ENCODE peak calls at places on chromosomes 4 and X, in six cellular contexts. One of them, this sample, is unnamed.

GRCh38 chrX:30196322-30196721 is 19.0 kb upstream of the MAGEB2 start:
- DNase-seq in cardiac muscle cell: peak; percentile 6
- DNase-seq in MM.1S: peak; percentile 17
- DNase-seq in neural progenitor cell: peak; percentile 13
- DNase-seq in pancreas: no peak
- DNase-seq in H9: no peak
- DNase-seq in this sample: no peak

GRCh38 chr4:125316391-125316780 is 1.6 kb downstream of the FAT4 start:
- DNase-seq in neural progenitor cell: peak; percentile 44
- DNase-seq in pancreas: no peak
- DNase-seq in cardiac muscle cell: peak; percentile 41
- DNase-seq in H9: peak; percentile 56
- DNase-seq in MM.1S: no peak
- DNase-seq in this sample: no peak

GRCh38 chr4:17515724-17516407 is 901 bp downstream of the CLRN2 start:
- DNase-seq in neural progenitor cell: no peak
- DNase-seq in pancreas: no peak
- DNase-seq in MM.1S: no peak
- DNase-seq in cardiac muscle cell: no peak
- DNase-seq in H9: no peak
- DNase-seq in this sample: no peak

GRCh38 chrX:65598559-65599147 is 64.1 kb upstream of the LAS1L start:
- DNase-seq in pancreas: no peak
- DNase-seq in neural progenitor cell: no peak
- DNase-seq in MM.1S: no peak
- DNase-seq in H9: no peak
- DNase-seq in cardiac muscle cell: no peak
- DNase-seq in this sample: no peak

GRCh38 chr4:34644716-34645115 is 1599.6 kb downstream of the ARAP2 start:
- DNase-seq in pancreas: no peak
- DNase-seq in MM.1S: no peak
- DNase-seq in neural progenitor cell: no peak
- DNase-seq in H9: no peak
- DNase-seq in cardiac muscle cell: no peak
- DNase-seq in this sample: no peak

GRCh38 chr4:109067509-109068205 is 234.8 kb downstream of the COL25A1 start:
- DNase-seq in MM.1S: no peak
- DNase-seq in pancreas: no peak
- DNase-seq in neural progenitor cell: no peak
- DNase-seq in H9: no peak
- DNase-seq in cardiac muscle cell: peak; percentile 68
- DNase-seq in this sample: peak; percentile 53

GRCh38 chr4:126899382-126899801 is 733.4 kb upstream of the INTU start:
- DNase-seq in H9: no peak
- DNase-seq in neural progenitor cell: no peak
- DNase-seq in MM.1S: no peak
- DNase-seq in cardiac muscle cell: peak; percentile 64
- DNase-seq in pancreas: no peak
- DNase-seq in this sample: peak; percentile 94

GRCh38 chr4:111991797-111992196 is 153.5 kb upstream of the FAM241A start:
- DNase-seq in H9: no peak
- DNase-seq in pancreas: no peak
- DNase-seq in cardiac muscle cell: peak; percentile 30
- DNase-seq in neural progenitor cell: no peak
- DNase-seq in MM.1S: no peak
- DNase-seq in this sample: peak; percentile 42

GRCh38 chrX:30170900-30171299 is 44.5 kb upstream of the MAGEB2 start:
- DNase-seq in cardiac muscle cell: no peak
- DNase-seq in H9: no peak
- DNase-seq in pancreas: no peak
- DNase-seq in neural progenitor cell: no peak
- DNase-seq in MM.1S: no peak
- DNase-seq in this sample: no peak

GRCh38 chr4:52019941-52020657 is at the start of gene LRRC66:
- DNase-seq in H9: no peak
- DNase-seq in MM.1S: no peak
- DNase-seq in cardiac muscle cell: no peak
- DNase-seq in neural progenitor cell: no peak
- DNase-seq in pancreas: no peak
- DNase-seq in this sample: no peak

GRCh38 chrX:26581086-26581485 is 365.1 kb downstream of the MAGEB5 start:
- DNase-seq in pancreas: no peak
- DNase-seq in cardiac muscle cell: peak; percentile 2
- DNase-seq in MM.1S: no peak
- DNase-seq in neural progenitor cell: no peak
- DNase-seq in H9: no peak
- DNase-seq in this sample: no peak

GRCh38 chrX:97858592-97858991 is 974.9 kb downstream of the RPA4 start:
- DNase-seq in H9: no peak
- DNase-seq in pancreas: no peak
- DNase-seq in neural progenitor cell: no peak
- DNase-seq in cardiac muscle cell: no peak
- DNase-seq in MM.1S: no peak
- DNase-seq in this sample: peak; percentile 27

GRCh38 chr4:174340714-174341113 is 57.0 kb downstream of the CEP44 start:
- DNase-seq in cardiac muscle cell: no peak
- DNase-seq in MM.1S: no peak
- DNase-seq in H9: no peak
- DNase-seq in neural progenitor cell: no peak
- DNase-seq in pancreas: no peak
- DNase-seq in this sample: no peak

GRCh38 chr4:111228874-111229273 is 606.0 kb upstream of the PITX2 start:
- DNase-seq in MM.1S: no peak
- DNase-seq in H9: no peak
- DNase-seq in pancreas: no peak
- DNase-seq in cardiac muscle cell: no peak
- DNase-seq in neural progenitor cell: no peak
- DNase-seq in this sample: peak; percentile 57

GRCh38 chr4:158411180-158411721 is 110.4 kb upstream of the RXFP1 start:
- DNase-seq in pancreas: no peak
- DNase-seq in neural progenitor cell: no peak
- DNase-seq in cardiac muscle cell: peak; percentile 10
- DNase-seq in MM.1S: no peak
- DNase-seq in H9: no peak
- DNase-seq in this sample: no peak

GRCh38 chrX:153933751-153934472 is 925 bp downstream of the NAA10 start:
- DNase-seq in neural progenitor cell: no peak
- DNase-seq in H9: no peak
- DNase-seq in pancreas: no peak
- DNase-seq in MM.1S: no peak
- DNase-seq in cardiac muscle cell: peak; percentile 32
- DNase-seq in this sample: peak; percentile 41

GRCh38 chrX:97332963-97333362 is 449.3 kb downstream of the RPA4 start:
- DNase-seq in neural progenitor cell: no peak
- DNase-seq in H9: no peak
- DNase-seq in pancreas: no peak
- DNase-seq in cardiac muscle cell: peak; percentile 18
- DNase-seq in MM.1S: no peak
- DNase-seq in this sample: peak; percentile 8

GRCh38 chrX:108312011-108312410 is 126.2 kb downstream of the COL4A6 start:
- DNase-seq in MM.1S: no peak
- DNase-seq in cardiac muscle cell: no peak
- DNase-seq in H9: no peak
- DNase-seq in neural progenitor cell: no peak
- DNase-seq in pancreas: no peak
- DNase-seq in this sample: peak; percentile 42

GRCh38 chrX:24395775-24396174 is 35.3 kb downstream of the SUPT20HL1 start:
- DNase-seq in pancreas: no peak
- DNase-seq in cardiac muscle cell: peak; percentile 82
- DNase-seq in MM.1S: peak; percentile 57
- DNase-seq in H9: peak; percentile 62
- DNase-seq in neural progenitor cell: peak; percentile 78
- DNase-seq in this sample: peak; percentile 62

GRCh38 chrX:115054876-115055275 is 37.5 kb upstream of the IL13RA2 start:
- DNase-seq in pancreas: no peak
- DNase-seq in cardiac muscle cell: no peak
- DNase-seq in neural progenitor cell: no peak
- DNase-seq in H9: no peak
- DNase-seq in MM.1S: no peak
- DNase-seq in this sample: no peak

GRCh38 chrX:134658002-134658401 is 269 bp downstream of the PLAC1 start:
- DNase-seq in neural progenitor cell: no peak
- DNase-seq in pancreas: no peak
- DNase-seq in cardiac muscle cell: no peak
- DNase-seq in MM.1S: no peak
- DNase-seq in H9: no peak
- DNase-seq in this sample: no peak

GRCh38 chrX:16892504-16893362 is 22.6 kb upstream of the RBBP7 start:
- DNase-seq in MM.1S: peak; percentile 70
- DNase-seq in H9: peak; percentile 92
- DNase-seq in pancreas: no peak
- DNase-seq in cardiac muscle cell: peak; percentile 85
- DNase-seq in neural progenitor cell: peak; percentile 94
- DNase-seq in this sample: peak; percentile 65

GRCh38 chr4:40622913-40623312 is 6.8 kb downstream of the RBM47 start:
- DNase-seq in H9: no peak
- DNase-seq in cardiac muscle cell: no peak
- DNase-seq in pancreas: no peak
- DNase-seq in MM.1S: no peak
- DNase-seq in neural progenitor cell: no peak
- DNase-seq in this sample: no peak

GRCh38 chrX:54479471-54480122 is 16.4 kb downstream of the FGD1 start:
- DNase-seq in MM.1S: no peak
- DNase-seq in H9: peak; percentile 68
- DNase-seq in cardiac muscle cell: peak; percentile 28
- DNase-seq in neural progenitor cell: peak; percentile 50
- DNase-seq in pancreas: no peak
- DNase-seq in this sample: no peak

GRCh38 chr4:42339935-42340406 is 57.3 kb upstream of the SHISA3 start:
- DNase-seq in cardiac muscle cell: peak; percentile 92
- DNase-seq in pancreas: no peak
- DNase-seq in neural progenitor cell: peak; percentile 51
- DNase-seq in H9: no peak
- DNase-seq in MM.1S: no peak
- DNase-seq in this sample: peak; percentile 12

GRCh38 chrX:19382500-19383145 is 38.9 kb downstream of the PDHA1 start:
- DNase-seq in pancreas: no peak
- DNase-seq in H9: peak; percentile 76
- DNase-seq in cardiac muscle cell: peak; percentile 50
- DNase-seq in neural progenitor cell: peak; percentile 74
- DNase-seq in MM.1S: peak; percentile 55
- DNase-seq in this sample: no peak

GRCh38 chr4:39044364-39044946 is 12.2 kb upstream of the TMEM156 start:
- DNase-seq in MM.1S: peak; percentile 94
- DNase-seq in neural progenitor cell: peak; percentile 98
- DNase-seq in pancreas: peak; percentile 93
- DNase-seq in cardiac muscle cell: peak; percentile 95
- DNase-seq in H9: peak; percentile 94
- DNase-seq in this sample: peak; percentile 70

GRCh38 chrX:44669626-44670025 is 127.0 kb upstream of the FUNDC1 start:
- DNase-seq in H9: no peak
- DNase-seq in pancreas: no peak
- DNase-seq in MM.1S: no peak
- DNase-seq in neural progenitor cell: no peak
- DNase-seq in cardiac muscle cell: no peak
- DNase-seq in this sample: no peak

DNA sequence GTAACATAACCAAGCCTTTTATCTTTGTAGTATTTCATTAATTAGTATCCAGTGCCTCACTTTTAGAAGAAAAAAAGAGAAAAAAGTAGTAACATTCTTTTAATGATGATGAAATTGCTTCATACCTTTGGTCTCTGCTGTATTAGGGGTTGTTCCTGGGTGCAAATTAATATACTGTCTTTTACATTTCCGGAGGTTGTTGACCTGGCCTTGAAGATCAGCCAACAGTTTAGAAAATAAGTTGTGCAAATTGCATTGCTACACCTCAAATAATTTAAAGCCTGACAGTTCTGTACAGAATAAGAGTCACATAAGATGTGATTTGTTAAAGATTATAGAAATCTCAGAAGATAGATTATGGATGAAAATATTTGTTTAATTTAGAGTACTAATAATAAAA is 3.8 kb downstream of the NFKB1 start:
- DNase-seq in MM.1S: no peak
- DNase-seq in H9: no peak
- DNase-seq in pancreas: no peak
- DNase-seq in neural progenitor cell: no peak
- DNase-seq in cardiac muscle cell: no peak
- DNase-seq in this sample: no peak
- H3K4me1 ChIP-seq in MM.1S: peaks cover 14% of the 10 kb centered on the region
- H3K4me1 ChIP-seq in H9: no peaks in the 10 kb centered on the region
- H3K4me1 ChIP-seq in pancreas: peaks cover 10% of the 10 kb centered on the region
- H3K4me1 ChIP-seq in neural progenitor cell: peaks cover 6% of the 10 kb centered on the region
- H3K4me1 ChIP-seq in cardiac muscle cell: peaks cover 20% of the 10 kb centered on the region
- H3K4me1 ChIP-seq in this sample: peaks cover 9% of the 10 kb centered on the region

GRCh38 chr4:184356366-184356765 is 118.0 kb downstream of the IRF2 start:
- DNase-seq in H9: peak; percentile 8
- DNase-seq in cardiac muscle cell: no peak
- DNase-seq in neural progenitor cell: no peak
- DNase-seq in MM.1S: no peak
- DNase-seq in pancreas: no peak
- DNase-seq in this sample: no peak
- H3K4me1 ChIP-seq in H9: no peaks in the 10 kb centered on the region
- H3K4me1 ChIP-seq in cardiac muscle cell: no peaks in the 10 kb centered on the region
- H3K4me1 ChIP-seq in neural progenitor cell: no peaks in the 10 kb centered on the region
- H3K4me1 ChIP-seq in MM.1S: peaks cover 12% of the 10 kb centered on the region
- H3K4me1 ChIP-seq in pancreas: no peaks in the 10 kb centered on the region
- H3K4me1 ChIP-seq in this sample: peaks cover 7% of the 10 kb centered on the region

GRCh38 chr4:6940744-6941137 is 31.1 kb downstream of the TBC1D14 start:
- DNase-seq in H9: no peak
- DNase-seq in MM.1S: no peak
- DNase-seq in pancreas: peak; percentile 45
- DNase-seq in cardiac muscle cell: no peak
- DNase-seq in neural progenitor cell: no peak
- DNase-seq in this sample: no peak
- H3K4me1 ChIP-seq in H9: peaks cover 22% of the 10 kb centered on the region
- H3K4me1 ChIP-seq in MM.1S: peaks cover 32% of the 10 kb centered on the region
- H3K4me1 ChIP-seq in pancreas: no peaks in the 10 kb centered on the region
- H3K4me1 ChIP-seq in cardiac muscle cell: peaks cover 16% of the 10 kb centered on the region
- H3K4me1 ChIP-seq in neural progenitor cell: peaks cover 56% of the 10 kb centered on the region
- H3K4me1 ChIP-seq in this sample: peaks cover 22% of the 10 kb centered on the region

DNA sequence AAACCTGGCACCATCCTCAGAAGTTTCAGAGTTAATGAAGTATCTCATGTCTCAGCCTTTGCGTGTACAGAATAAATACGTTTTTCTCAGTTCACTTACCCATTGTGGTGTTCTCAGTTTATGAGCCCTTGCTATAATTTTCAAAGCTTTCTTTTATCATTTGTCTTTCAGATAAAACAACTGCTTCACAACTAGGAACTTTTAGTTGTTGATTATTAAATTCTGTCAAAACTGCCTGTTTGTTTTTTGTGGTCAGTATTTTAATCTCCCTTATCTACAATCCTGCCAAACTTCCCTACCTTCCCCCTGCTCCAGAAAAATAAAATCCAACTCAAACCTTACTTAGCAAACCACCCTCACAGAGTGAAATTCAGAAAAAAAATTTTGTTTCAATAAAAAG is 21.7 kb downstream of the ADD1 start:
- DNase-seq in MM.1S: no peak
- DNase-seq in cardiac muscle cell: no peak
- DNase-seq in pancreas: no peak
- DNase-seq in H9: no peak
- DNase-seq in neural progenitor cell: no peak
- DNase-seq in this sample: no peak
- H3K4me1 ChIP-seq in MM.1S: peaks cover 18% of the 10 kb centered on the region
- H3K4me1 ChIP-seq in cardiac muscle cell: peaks cover 84% of the 10 kb centered on the region
- H3K4me1 ChIP-seq in pancreas: peaks cover 46% of the 10 kb centered on the region
- H3K4me1 ChIP-seq in H9: peaks cover 19% of the 10 kb centered on the region
- H3K4me1 ChIP-seq in neural progenitor cell: peaks cover 58% of the 10 kb centered on the region
- H3K4me1 ChIP-seq in this sample: peaks cover 45% of the 10 kb centered on the region

GRCh38 chrX:87265518-87265917 is 252.1 kb upstream of the KLHL4 start:
- DNase-seq in pancreas: no peak
- DNase-seq in H9: no peak
- DNase-seq in cardiac muscle cell: no peak
- DNase-seq in neural progenitor cell: no peak
- DNase-seq in MM.1S: no peak
- DNase-seq in this sample: no peak
- H3K4me1 ChIP-seq in pancreas: no peaks in the 10 kb centered on the region
- H3K4me1 ChIP-seq in H9: no peaks in the 10 kb centered on the region
- H3K4me1 ChIP-seq in cardiac muscle cell: no peaks in the 10 kb centered on the region
- H3K4me1 ChIP-seq in neural progenitor cell: no peaks in the 10 kb centered on the region
- H3K4me1 ChIP-seq in MM.1S: no peaks in the 10 kb centered on the region
- H3K4me1 ChIP-seq in this sample: no peaks in the 10 kb centered on the region

This sample was measured in astrocyte.